ENCODE peak calls at places on chromosomes 1 and 21, in eight cellular contexts. U is RWPE1, N is AG09319, P is ovary, K is upper lobe of right lung, Q is fibroblast of the aortic adventitia, E is fibroblast of lung, F is progenitor cell of endocrine pancreas. T is an unnamed sample.

GRCh38 chr1:220113136-220113695 is 19.3 kb downstream of the IARS2 start:
- DNase-seq in U (peak), N (no peak), P (no peak), K (no peak), Q (peak), E (no peak), F (no peak), T (peak)

GRCh38 chr1:100927276-100927675 is 31.4 kb downstream of the SLC30A7 start:
- DNase-seq in U (no peak), N (no peak), P (no peak), K (no peak), Q (no peak), E (no peak), F (no peak), T (no peak)

GRCh38 chr1:47175227-47175934 is 14.5 kb downstream of the PDZK1IP1 start:
- DNase-seq in U (peak), N (no peak), P (no peak), K (peak), Q (peak), E (peak), F (peak), T (peak)

GRCh38 chr1:230978491-230979388 is at the start of the genes ARV1 and TTC13:
- DNase-seq in U (peak), N (peak), P (peak), K (peak), Q (peak), E (peak), F (peak), T (peak)

GRCh38 chr1:212271823-212272498 is 13.2 kb upstream of the PPP2R5A start:
- DNase-seq in U (no peak), N (no peak), P (no peak), K (no peak), Q (no peak), E (no peak), F (no peak), T (no peak)

GRCh38 chr1:19384113-19384512 is 72.0 kb downstream of the SLC66A1 start:
- DNase-seq in U (no peak), N (no peak), P (peak), K (no peak), Q (peak), E (peak), F (no peak), T (peak)

GRCh38 chr1:7117599-7118281 is 332.5 kb downstream of the CAMTA1 start:
- DNase-seq in U (peak), N (peak), P (no peak), K (no peak), Q (peak), E (peak), F (no peak), T (peak)

GRCh38 chr21:16420086-16420724 is 690.4 kb downstream of the USP25 start:
- DNase-seq in U (peak), N (no peak), P (peak), K (no peak), Q (peak), E (peak), F (no peak), T (peak)

GRCh38 chr1:52672946-52673345 is 25.2 kb downstream of the COA7 start:
- DNase-seq in U (no peak), N (no peak), P (no peak), K (no peak), Q (no peak), E (no peak), F (no peak), T (no peak)

GRCh38 chr1:3247521-3248031 is 178.6 kb downstream of the PRDM16 start:
- DNase-seq in U (no peak), N (no peak), P (no peak), K (no peak), Q (no peak), E (no peak), F (no peak), T (no peak)

GRCh38 chr1:220409751-220410370 is 118.1 kb upstream of the MARK1 start:
- DNase-seq in U (no peak), N (no peak), P (no peak), K (no peak), Q (no peak), E (no peak), F (no peak), T (no peak)

GRCh38 chr21:31855180-31855579 is 17.6 kb upstream of the HUNK start:
- DNase-seq in U (no peak), N (no peak), P (no peak), K (no peak), Q (no peak), E (no peak), F (no peak), T (no peak)

GRCh38 chr21:39714331-39714730 is 30.7 kb upstream of the IGSF5 start:
- DNase-seq in U (no peak), N (no peak), P (no peak), K (no peak), Q (no peak), E (no peak), F (no peak), T (no peak)

GRCh38 chr21:39715804-39716397 is 29.1 kb upstream of the IGSF5 start:
- DNase-seq in U (peak), N (peak), P (peak), K (no peak), Q (peak), E (peak), F (peak), T (peak)

GRCh38 chr21:39710866-39711265 is 34.1 kb upstream of the IGSF5 start:
- DNase-seq in U (no peak), N (no peak), P (no peak), K (no peak), Q (no peak), E (no peak), F (no peak), T (no peak)

GRCh38 chr21:39713905-39714304 is 31.1 kb upstream of the IGSF5 start:
- DNase-seq in U (no peak), N (no peak), P (no peak), K (no peak), Q (no peak), E (peak), F (no peak), T (no peak)

GRCh38 chr21:39712976-39713375 is 32.0 kb upstream of the IGSF5 start:
- DNase-seq in U (no peak), N (no peak), P (no peak), K (no peak), Q (no peak), E (no peak), F (no peak), T (no peak)
- TF ChIP-seq CTCF in U (no peak), N (no peak), P (no peak), K (no peak), Q (no peak), E (no peak), F (peak), T (no peak)

GRCh38 chr1:201145132-201145531 is 9.1 kb downstream of the TMEM9 start:
- DNase-seq in U (no peak), N (no peak), P (no peak), K (peak), Q (no peak), E (no peak), F (no peak), T (no peak)
- TF ChIP-seq CTCF in U (no peak), N (no peak), P (no peak), K (no peak), Q (no peak), E (no peak), F (no peak), T (no peak)

DNA sequence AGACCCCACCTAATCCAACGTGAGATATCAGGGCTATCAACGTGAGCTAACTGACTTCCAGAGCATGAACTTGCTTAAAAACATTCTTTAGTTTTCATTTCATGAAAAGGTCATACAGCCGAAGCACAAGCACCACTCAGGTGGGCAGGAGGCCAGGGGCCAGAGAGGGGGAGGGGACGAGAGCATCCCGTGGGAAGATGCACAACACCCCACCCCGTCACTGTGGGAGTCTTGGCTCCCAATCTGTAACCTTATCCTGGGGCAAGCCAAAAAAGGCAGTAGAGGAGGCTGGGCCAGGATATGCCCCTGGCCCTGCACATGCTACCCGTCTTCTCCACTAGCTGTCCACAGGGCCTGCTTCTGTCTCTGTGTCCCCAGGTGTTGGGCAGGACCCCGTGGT is 31.4 kb downstream of the SSBP3 start:
- DNase-seq in U (no peak), N (no peak), P (peak), K (no peak), Q (no peak), E (no peak), F (no peak), T (no peak)
- TF ChIP-seq CTCF in U (no peak), N (no peak), P (no peak), K (no peak), Q (no peak), E (no peak), F (no peak), T (no peak)

GRCh38 chr1:246301553-246302250 is 205.4 kb downstream of the SMYD3 start:
- DNase-seq in U (no peak), N (no peak), P (no peak), K (no peak), Q (no peak), E (no peak), F (no peak), T (no peak)

GRCh38 chr1:246306415-246307037 is 200.6 kb downstream of the SMYD3 start:
- DNase-seq in U (no peak), N (no peak), P (no peak), K (no peak), Q (no peak), E (peak), F (no peak), T (peak)

GRCh38 chr1:246302251-246302625 is 204.8 kb downstream of the SMYD3 start:
- DNase-seq in U (no peak), N (no peak), P (no peak), K (no peak), Q (no peak), E (peak), F (no peak), T (no peak)

GRCh38 chr1:246302671-246303317 is 204.3 kb downstream of the SMYD3 start:
- DNase-seq in U (no peak), N (no peak), P (no peak), K (no peak), Q (no peak), E (peak), F (no peak), T (no peak)

DNA sequence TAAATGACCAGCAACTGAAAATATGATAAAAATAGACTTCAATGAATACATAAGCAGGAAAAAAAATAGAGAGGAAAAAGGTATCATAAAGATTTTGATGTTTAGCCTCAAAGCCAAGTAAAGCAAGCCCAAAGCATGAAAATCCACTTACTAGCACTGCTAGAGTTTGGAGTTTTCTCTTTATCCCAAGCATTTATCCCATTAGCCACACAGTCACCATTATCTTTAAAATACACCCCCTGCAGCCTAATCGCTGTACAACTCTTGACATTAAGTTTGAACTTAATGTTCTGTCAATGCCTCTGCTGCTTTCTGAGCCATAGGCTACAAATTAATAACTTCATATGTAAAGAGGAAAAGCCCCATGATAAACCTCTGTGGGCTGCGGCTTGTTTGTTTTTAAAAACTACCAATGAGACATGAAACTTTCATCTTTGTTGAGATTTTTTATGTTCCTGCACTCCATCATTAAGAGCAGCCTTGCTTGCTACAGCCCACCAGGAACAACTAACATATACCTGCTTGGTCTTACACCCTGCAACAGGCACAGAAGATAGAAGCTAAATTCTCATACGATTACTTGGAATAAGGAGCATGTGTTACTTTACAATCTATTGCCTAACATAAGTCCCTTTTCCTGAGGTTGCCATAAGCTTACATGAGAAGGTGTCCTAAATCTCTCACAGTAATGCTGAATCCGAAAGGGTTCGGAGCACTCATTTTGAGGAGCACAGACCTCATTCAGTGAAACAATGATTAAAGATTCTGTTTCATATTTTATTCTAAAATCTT is 202.4 kb downstream of the SMYD3 start:
- DNase-seq in U (no peak), N (no peak), P (no peak), K (no peak), Q (no peak), E (no peak), F (no peak), T (no peak)
- TF ChIP-seq CTCF in U (no peak), N (no peak), P (no peak), K (no peak), Q (no peak), E (no peak), F (no peak), T (no peak)

DNA sequence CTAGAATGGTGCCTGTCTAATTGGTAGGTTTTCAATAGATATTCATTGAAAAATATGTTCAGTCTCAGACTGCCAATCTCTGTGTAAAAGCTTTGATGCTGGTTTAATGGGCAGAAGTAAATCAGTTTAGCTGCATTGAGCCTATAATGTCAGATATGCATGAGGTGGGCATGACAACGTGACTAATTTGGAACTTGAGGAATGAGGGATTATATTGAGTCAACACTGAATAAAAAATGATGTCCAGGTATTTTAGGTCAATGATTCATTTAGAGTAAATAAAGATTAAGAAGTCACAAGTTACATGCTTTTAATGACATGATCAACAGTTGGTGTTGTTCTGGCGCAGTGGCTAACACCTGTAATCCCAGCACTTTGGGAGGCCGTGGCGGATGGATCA is 3.0 kb downstream of the WDR3 start:
- DNase-seq in U (peak), N (no peak), P (no peak), K (no peak), Q (no peak), E (no peak), F (no peak), T (no peak)
- TF ChIP-seq CTCF in U (no peak), N (no peak), P (no peak), K (no peak), Q (no peak), E (no peak), F (no peak), T (no peak)

GRCh38 chr1:236168716-236169429 is 26.5 kb downstream of the GPR137B start:
- DNase-seq in U (peak), N (no peak), P (no peak), K (peak), Q (peak), E (peak), F (no peak), T (peak)
- TF ChIP-seq CTCF in U (no peak), N (no peak), P (no peak), K (no peak), Q (no peak), E (no peak), F (peak), T (peak)